ENCODE peak calls at places on chromosomes 1 and 21, in six cellular contexts. K is cardiac fibroblast, N is GM10248, D is psoas muscle, C is thoracic aorta, L is choroid plexus epithelial cell. Z is an unnamed sample.

GRCh38 chr1:43809097-43809673 is 101.8 kb downstream of the ST3GAL3 start:
- DNase-seq in K (no peak), N (no peak), D (no peak), C (no peak), L (no peak), Z (no peak)

GRCh38 chr1:218865591-218865990 is 308.1 kb upstream of the LYPLAL1 start:
- DNase-seq in K (peak), N (no peak), D (no peak), C (no peak), L (peak), Z (peak)

GRCh38 chr1:12165342-12165741 is 1.4 kb upstream of the TNFRSF1B start:
- DNase-seq in K (no peak), N (no peak), D (no peak), C (no peak), L (no peak), Z (no peak)

GRCh38 chr1:108703939-108704338 is 8.8 kb upstream of the FNDC7 start:
- DNase-seq in K (peak), N (no peak), D (no peak), C (no peak), L (no peak), Z (peak)

GRCh38 chr1:166485620-166486019 is 318.8 kb upstream of the FAM78B start:
- DNase-seq in K (no peak), N (no peak), D (no peak), C (no peak), L (no peak), Z (no peak)

GRCh38 chr1:150268342-150268705 is 492 bp downstream of the APH1A start:
- DNase-seq in K (peak), N (no peak), D (peak), C (no peak), L (peak), Z (peak)

GRCh38 chr1:233607252-233608119 is 6.4 kb upstream of the KCNK1 start:
- DNase-seq in K (no peak), N (no peak), D (no peak), C (no peak), L (no peak), Z (peak)

GRCh38 chr1:71621785-71622184 is 541.0 kb upstream of the ZRANB2 start:
- DNase-seq in K (peak), N (no peak), D (no peak), C (no peak), L (no peak), Z (peak)

GRCh38 chr1:106968644-106969043 is 87.8 kb upstream of the PRMT6 start:
- DNase-seq in K (no peak), N (no peak), D (no peak), C (no peak), L (no peak), Z (no peak)

GRCh38 chr1:206079130-206079529 is 26.2 kb downstream of the RHEX start:
- DNase-seq in K (no peak), N (no peak), D (no peak), C (no peak), L (no peak), Z (no peak)

GRCh38 chr1:65979145-65979544 is 186.4 kb downstream of the PDE4B start:
- DNase-seq in K (peak), N (no peak), D (no peak), C (no peak), L (peak), Z (no peak)

GRCh38 chr1:40338745-40339419 is 21.8 kb upstream of the COL9A2 start:
- DNase-seq in K (peak), N (peak), D (peak), C (peak), L (peak), Z (peak)

GRCh38 chr1:7089485-7089884 is 304.2 kb downstream of the CAMTA1 start:
- DNase-seq in K (no peak), N (no peak), D (no peak), C (no peak), L (no peak), Z (no peak)

GRCh38 chr1:159015440-159015909 is 5.8 kb downstream of the IFI16 start:
- DNase-seq in K (peak), N (peak), D (peak), C (peak), L (peak), Z (peak)

GRCh38 chr1:161934278-161934608 is 89.4 kb downstream of the OLFML2B start:
- DNase-seq in K (no peak), N (no peak), D (no peak), C (no peak), L (no peak), Z (no peak)

GRCh38 chr1:205313681-205314308 is 7.8 kb downstream of the NUAK2 start:
- DNase-seq in K (peak), N (peak), D (peak), C (no peak), L (peak), Z (no peak)

GRCh38 chr1:29599826-29600225 is 363.5 kb downstream of the PTPRU start:
- DNase-seq in K (no peak), N (no peak), D (no peak), C (no peak), L (no peak), Z (no peak)

GRCh38 chr1:110475358-110476027 is 24.5 kb downstream of the PROK1 start:
- DNase-seq in K (no peak), N (no peak), D (no peak), C (no peak), L (no peak), Z (no peak)

GRCh38 chr1:5594056-5594956 is 397.9 kb downstream of the NPHP4 start:
- DNase-seq in K (no peak), N (no peak), D (no peak), C (no peak), L (no peak), Z (no peak)

GRCh38 chr1:17673335-17674075 is 81.6 kb upstream of the ACTL8 start:
- DNase-seq in K (no peak), N (no peak), D (no peak), C (no peak), L (no peak), Z (no peak)

GRCh38 chr1:26529655-26530539 is at the start of gene RPS6KA1:
- DNase-seq in K (no peak), N (peak), D (peak), C (no peak), L (peak), Z (peak)

GRCh38 chr1:204578867-204579664 is 62.9 kb downstream of the MDM4 start:
- DNase-seq in K (peak), N (peak), D (peak), C (no peak), L (peak), Z (no peak)

GRCh38 chr1:221667504-221667903 is 74.4 kb downstream of the DUSP10 start:
- DNase-seq in K (peak), N (no peak), D (no peak), C (no peak), L (peak), Z (peak)

GRCh38 chr1:47918257-47918867 is 78.8 kb downstream of the TRABD2B start:
- DNase-seq in K (no peak), N (no peak), D (no peak), C (no peak), L (no peak), Z (no peak)

GRCh38 chr1:9711466-9712020 is 60.0 kb downstream of the PIK3CD start:
- DNase-seq in K (no peak), N (no peak), D (no peak), C (no peak), L (no peak), Z (no peak)
- TF ChIP-seq CTCF in K (no peak), N (no peak), D (no peak), C (no peak), L (no peak), Z (no peak)

DNA sequence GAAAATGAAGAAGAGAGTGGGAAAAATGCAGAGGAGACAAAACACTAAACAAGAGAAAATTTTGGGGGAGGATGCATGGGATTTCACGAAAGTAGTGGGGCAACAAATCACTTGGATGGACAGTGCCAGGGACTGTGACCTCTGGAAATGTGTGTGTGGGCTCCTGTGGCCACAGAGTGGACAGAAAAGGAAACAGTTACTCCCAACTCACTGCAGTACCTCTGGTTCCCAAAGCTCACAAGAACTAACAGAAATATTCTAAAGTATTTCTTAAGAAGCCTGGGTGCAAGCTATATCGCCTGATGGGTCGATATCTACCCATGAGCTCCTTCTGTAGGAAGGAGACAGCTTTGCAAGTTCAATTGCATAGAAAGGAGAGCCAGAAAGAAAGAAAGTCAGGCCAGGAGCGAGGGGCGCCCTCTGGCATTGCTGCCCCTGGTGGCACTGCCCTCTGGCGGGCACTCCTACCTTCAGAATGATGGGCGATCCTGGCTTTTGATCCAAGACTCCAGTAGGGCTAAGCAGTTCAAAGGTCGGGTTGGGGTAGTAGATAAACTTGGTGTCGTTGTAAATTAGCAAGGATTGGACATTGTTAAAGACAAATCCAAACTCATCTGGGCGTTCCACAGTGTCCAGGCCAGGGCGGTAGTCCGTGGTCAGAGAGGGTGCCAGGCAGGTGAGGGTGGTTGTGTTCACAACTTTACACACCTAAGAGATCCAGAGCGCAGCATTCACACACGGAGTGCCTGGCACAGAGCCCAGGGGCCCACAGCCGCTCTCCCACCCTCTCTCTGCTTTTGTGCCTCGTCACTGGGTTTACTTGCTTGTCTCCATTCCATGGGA is 134.7 kb upstream of the CD34 start:
- DNase-seq in K (no peak), N (no peak), D (no peak), C (no peak), L (no peak), Z (no peak)
- TF ChIP-seq CTCF in K (no peak), N (no peak), D (peak), C (no peak), L (no peak), Z (no peak)

DNA sequence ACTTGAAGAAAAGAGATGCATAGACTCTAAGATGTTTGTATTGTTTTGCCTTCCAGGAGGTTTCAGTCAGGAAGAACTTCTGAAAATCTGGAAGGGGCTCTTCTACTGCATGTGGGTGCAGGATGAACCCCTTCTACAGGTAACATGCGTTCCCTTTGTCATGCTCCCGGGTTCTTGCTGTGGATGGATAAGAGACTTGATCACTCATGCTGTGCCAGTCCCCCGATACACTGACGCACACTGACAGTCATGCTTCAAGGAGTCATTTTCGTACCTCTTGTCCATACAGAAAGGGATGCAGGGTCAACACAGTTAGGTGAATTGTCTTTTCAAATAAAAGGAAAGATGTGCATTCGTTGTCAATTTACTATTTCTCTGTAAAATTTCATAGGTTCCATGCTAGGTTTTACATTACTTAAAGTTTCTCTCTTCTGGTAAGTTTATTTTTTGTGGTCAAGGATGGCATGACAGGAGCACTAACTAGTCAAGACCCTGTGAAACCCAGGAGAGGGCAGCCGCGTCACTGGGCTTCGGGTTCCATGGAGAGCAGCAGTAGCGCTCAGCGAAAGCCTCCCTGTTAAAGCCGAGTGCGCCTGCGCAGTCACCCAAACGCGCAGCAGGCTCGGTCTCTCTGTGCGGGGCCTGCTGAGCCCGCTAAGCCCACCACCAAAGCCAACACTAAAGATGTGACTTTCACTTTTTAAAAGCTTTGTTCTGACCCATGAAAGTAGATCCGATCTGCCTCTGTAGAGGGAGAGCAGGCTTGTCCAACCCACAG is 10.7 kb downstream of the RRP1B start:
- DNase-seq in K (no peak), N (no peak), D (no peak), C (no peak), L (no peak), Z (no peak)
- TF ChIP-seq CTCF in K (no peak), N (no peak), D (no peak), C (no peak), L (no peak), Z (no peak)

GRCh38 chr1:243708210-243708609 is 141.8 kb downstream of the AKT3 start:
- DNase-seq in K (peak), N (no peak), D (no peak), C (no peak), L (peak), Z (peak)
- TF ChIP-seq CTCF in K (no peak), N (peak), D (peak), C (no peak), L (peak), Z (peak)